ENCODE peak calls at places on chromosomes 12 and 14, in seven cellular contexts. One of them, this sample, is unnamed.

GRCh38 chr12:79155703-79156102 is 291.1 kb downstream of the SYT1 start:
- DNase-seq in body of pancreas: no peak
- DNase-seq in mammary epithelial cell: peak
- DNase-seq in HCT116: no peak
- DNase-seq in A673: no peak
- DNase-seq in colonic mucosa: no peak
- DNase-seq in ovary: no peak
- DNase-seq in this sample: no peak

GRCh38 chr12:111445311-111446043 is 39.8 kb downstream of the SH2B3 start:
- DNase-seq in body of pancreas: peak
- DNase-seq in mammary epithelial cell: no peak
- DNase-seq in HCT116: no peak
- DNase-seq in A673: no peak
- DNase-seq in colonic mucosa: no peak
- DNase-seq in ovary: no peak
- DNase-seq in this sample: no peak

GRCh38 chr12:68530965-68531364 is 79.7 kb upstream of the RAP1B start:
- DNase-seq in body of pancreas: peak
- DNase-seq in mammary epithelial cell: no peak
- DNase-seq in HCT116: no peak
- DNase-seq in A673: peak
- DNase-seq in colonic mucosa: no peak
- DNase-seq in ovary: no peak
- DNase-seq in this sample: no peak

GRCh38 chr12:50200507-50201273 is 33.5 kb upstream of the CERS5 start:
- DNase-seq in body of pancreas: no peak
- DNase-seq in mammary epithelial cell: peak
- DNase-seq in HCT116: no peak
- DNase-seq in A673: no peak
- DNase-seq in colonic mucosa: no peak
- DNase-seq in ovary: no peak
- DNase-seq in this sample: no peak

GRCh38 chr14:63394856-63395255 is 76.1 kb upstream of the GPHB5 start:
- DNase-seq in body of pancreas: no peak
- DNase-seq in mammary epithelial cell: peak
- DNase-seq in HCT116: no peak
- DNase-seq in A673: no peak
- DNase-seq in colonic mucosa: no peak
- DNase-seq in ovary: no peak
- DNase-seq in this sample: no peak

GRCh38 chr12:125954362-125954761 is 889.1 kb downstream of the AACS start:
- DNase-seq in body of pancreas: no peak
- DNase-seq in mammary epithelial cell: no peak
- DNase-seq in HCT116: no peak
- DNase-seq in A673: no peak
- DNase-seq in colonic mucosa: no peak
- DNase-seq in ovary: no peak
- DNase-seq in this sample: no peak

GRCh38 chr14:63076476-63076875 is 31.2 kb upstream of the KCNH5 start:
- DNase-seq in body of pancreas: no peak
- DNase-seq in mammary epithelial cell: peak
- DNase-seq in HCT116: no peak
- DNase-seq in A673: no peak
- DNase-seq in colonic mucosa: no peak
- DNase-seq in ovary: no peak
- DNase-seq in this sample: no peak

GRCh38 chr14:70585221-70585620 is 15.2 kb downstream of the MED6 start:
- DNase-seq in body of pancreas: no peak
- DNase-seq in mammary epithelial cell: peak
- DNase-seq in HCT116: no peak
- DNase-seq in A673: peak
- DNase-seq in colonic mucosa: no peak
- DNase-seq in ovary: no peak
- DNase-seq in this sample: no peak

GRCh38 chr12:76790564-76791552 is 26.9 kb downstream of the ZDHHC17 start:
- DNase-seq in body of pancreas: no peak
- DNase-seq in mammary epithelial cell: no peak
- DNase-seq in HCT116: peak
- DNase-seq in A673: peak
- DNase-seq in colonic mucosa: no peak
- DNase-seq in ovary: no peak
- DNase-seq in this sample: no peak

GRCh38 chr12:94248582-94248981 is 100.2 kb downstream of the PLXNC1 start:
- DNase-seq in body of pancreas: no peak
- DNase-seq in mammary epithelial cell: no peak
- DNase-seq in HCT116: no peak
- DNase-seq in A673: no peak
- DNase-seq in colonic mucosa: no peak
- DNase-seq in ovary: no peak
- DNase-seq in this sample: no peak

GRCh38 chr12:94258593-94258992 is 110.2 kb downstream of the PLXNC1 start:
- DNase-seq in body of pancreas: no peak
- DNase-seq in mammary epithelial cell: no peak
- DNase-seq in HCT116: no peak
- DNase-seq in A673: no peak
- DNase-seq in colonic mucosa: no peak
- DNase-seq in ovary: no peak
- DNase-seq in this sample: no peak

GRCh38 chr12:94255428-94255827 is 107.1 kb downstream of the PLXNC1 start:
- DNase-seq in body of pancreas: no peak
- DNase-seq in mammary epithelial cell: no peak
- DNase-seq in HCT116: no peak
- DNase-seq in A673: no peak
- DNase-seq in colonic mucosa: no peak
- DNase-seq in ovary: no peak
- DNase-seq in this sample: no peak

GRCh38 chr12:94250130-94250529 is 101.8 kb downstream of the PLXNC1 start:
- DNase-seq in body of pancreas: no peak
- DNase-seq in mammary epithelial cell: no peak
- DNase-seq in HCT116: no peak
- DNase-seq in A673: no peak
- DNase-seq in colonic mucosa: no peak
- DNase-seq in ovary: no peak
- DNase-seq in this sample: no peak

GRCh38 chr12:94254270-94254669 is 105.9 kb downstream of the PLXNC1 start:
- DNase-seq in body of pancreas: no peak
- DNase-seq in mammary epithelial cell: no peak
- DNase-seq in HCT116: no peak
- DNase-seq in A673: no peak
- DNase-seq in colonic mucosa: no peak
- DNase-seq in ovary: no peak
- DNase-seq in this sample: no peak
- H3K4me3 ChIP-seq in body of pancreas: no peak
- H3K4me3 ChIP-seq in mammary epithelial cell: no peak
- H3K4me3 ChIP-seq in HCT116: no peak
- H3K4me3 ChIP-seq in A673: no peak
- H3K4me3 ChIP-seq in colonic mucosa: no peak
- H3K4me3 ChIP-seq in ovary: no peak
- H3K4me3 ChIP-seq in this sample: no peak

GRCh38 chr14:103223818-103224352 is 100.6 kb downstream of the TNFAIP2 start:
- DNase-seq in body of pancreas: no peak
- DNase-seq in mammary epithelial cell: no peak
- DNase-seq in HCT116: no peak
- DNase-seq in A673: no peak
- DNase-seq in colonic mucosa: no peak
- DNase-seq in ovary: no peak
- DNase-seq in this sample: no peak

GRCh38 chr14:103217538-103217937 is 94.3 kb downstream of the TNFAIP2 start:
- DNase-seq in body of pancreas: no peak
- DNase-seq in mammary epithelial cell: no peak
- DNase-seq in HCT116: no peak
- DNase-seq in A673: no peak
- DNase-seq in colonic mucosa: no peak
- DNase-seq in ovary: no peak
- DNase-seq in this sample: no peak

GRCh38 chr14:103220134-103220981 is 97.1 kb downstream of the TNFAIP2 start:
- DNase-seq in body of pancreas: no peak
- DNase-seq in mammary epithelial cell: no peak
- DNase-seq in HCT116: no peak
- DNase-seq in A673: no peak
- DNase-seq in colonic mucosa: no peak
- DNase-seq in ovary: no peak
- DNase-seq in this sample: peak

GRCh38 chr14:103221781-103222358 is 98.6 kb downstream of the TNFAIP2 start:
- DNase-seq in body of pancreas: no peak
- DNase-seq in mammary epithelial cell: no peak
- DNase-seq in HCT116: no peak
- DNase-seq in A673: no peak
- DNase-seq in colonic mucosa: no peak
- DNase-seq in ovary: no peak
- DNase-seq in this sample: peak

DNA sequence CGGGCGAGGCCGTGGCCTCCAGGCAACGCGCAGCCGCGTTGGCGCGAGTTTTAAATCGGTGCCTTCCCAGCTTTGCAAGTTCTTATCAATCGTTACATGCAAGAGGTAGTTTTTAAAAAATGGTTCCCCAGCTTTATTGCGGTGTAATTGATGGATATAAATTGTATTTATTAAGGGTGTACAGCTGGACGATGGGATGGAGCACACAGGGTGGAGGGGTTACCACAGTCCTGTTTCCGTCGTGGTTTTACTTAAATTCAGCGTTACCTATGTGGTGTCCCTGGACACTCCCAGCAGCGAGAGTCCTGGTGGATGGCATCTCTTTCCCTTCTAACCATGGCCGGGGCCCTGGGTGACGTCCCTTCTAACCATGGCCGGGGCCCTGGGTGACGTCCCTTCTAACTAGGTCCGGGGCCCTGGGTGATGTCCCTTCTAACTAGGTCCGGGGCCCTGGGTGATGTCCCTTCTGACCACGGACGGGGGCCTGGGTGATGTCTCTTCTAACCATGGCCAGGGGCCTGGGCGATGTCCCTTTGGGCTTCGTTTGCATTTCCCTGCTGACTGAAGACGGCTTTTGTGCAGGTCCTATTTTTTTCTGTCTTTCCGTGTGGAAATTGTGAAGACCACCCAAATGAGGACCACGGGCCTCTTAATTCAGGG is 97.9 kb downstream of the TNFAIP2 start:
- DNase-seq in body of pancreas: no peak
- DNase-seq in mammary epithelial cell: no peak
- DNase-seq in HCT116: no peak
- DNase-seq in A673: no peak
- DNase-seq in colonic mucosa: no peak
- DNase-seq in ovary: no peak
- DNase-seq in this sample: no peak
- H3K4me3 ChIP-seq in body of pancreas: no peak
- H3K4me3 ChIP-seq in mammary epithelial cell: peak
- H3K4me3 ChIP-seq in HCT116: no peak
- H3K4me3 ChIP-seq in A673: peak
- H3K4me3 ChIP-seq in colonic mucosa: peak
- H3K4me3 ChIP-seq in ovary: peak
- H3K4me3 ChIP-seq in this sample: peak

GRCh38 chr14:100677152-100677924 is 49.4 kb upstream of the DLK1 start:
- DNase-seq in body of pancreas: peak
- DNase-seq in mammary epithelial cell: no peak
- DNase-seq in HCT116: no peak
- DNase-seq in A673: peak
- DNase-seq in colonic mucosa: no peak
- DNase-seq in ovary: peak
- DNase-seq in this sample: peak
- H3K4me3 ChIP-seq in body of pancreas: no peak
- H3K4me3 ChIP-seq in mammary epithelial cell: no peak
- H3K4me3 ChIP-seq in HCT116: no peak
- H3K4me3 ChIP-seq in A673: no peak
- H3K4me3 ChIP-seq in colonic mucosa: no peak
- H3K4me3 ChIP-seq in ovary: no peak
- H3K4me3 ChIP-seq in this sample: no peak

GRCh38 chr14:102901633-102902032 is 20.8 kb upstream of the AMN start:
- DNase-seq in body of pancreas: no peak
- DNase-seq in mammary epithelial cell: no peak
- DNase-seq in HCT116: no peak
- DNase-seq in A673: no peak
- DNase-seq in colonic mucosa: no peak
- DNase-seq in ovary: no peak
- DNase-seq in this sample: no peak
- H3K4me3 ChIP-seq in body of pancreas: no peak
- H3K4me3 ChIP-seq in mammary epithelial cell: no peak
- H3K4me3 ChIP-seq in HCT116: no peak
- H3K4me3 ChIP-seq in A673: no peak
- H3K4me3 ChIP-seq in colonic mucosa: no peak
- H3K4me3 ChIP-seq in ovary: no peak
- H3K4me3 ChIP-seq in this sample: no peak

DNA sequence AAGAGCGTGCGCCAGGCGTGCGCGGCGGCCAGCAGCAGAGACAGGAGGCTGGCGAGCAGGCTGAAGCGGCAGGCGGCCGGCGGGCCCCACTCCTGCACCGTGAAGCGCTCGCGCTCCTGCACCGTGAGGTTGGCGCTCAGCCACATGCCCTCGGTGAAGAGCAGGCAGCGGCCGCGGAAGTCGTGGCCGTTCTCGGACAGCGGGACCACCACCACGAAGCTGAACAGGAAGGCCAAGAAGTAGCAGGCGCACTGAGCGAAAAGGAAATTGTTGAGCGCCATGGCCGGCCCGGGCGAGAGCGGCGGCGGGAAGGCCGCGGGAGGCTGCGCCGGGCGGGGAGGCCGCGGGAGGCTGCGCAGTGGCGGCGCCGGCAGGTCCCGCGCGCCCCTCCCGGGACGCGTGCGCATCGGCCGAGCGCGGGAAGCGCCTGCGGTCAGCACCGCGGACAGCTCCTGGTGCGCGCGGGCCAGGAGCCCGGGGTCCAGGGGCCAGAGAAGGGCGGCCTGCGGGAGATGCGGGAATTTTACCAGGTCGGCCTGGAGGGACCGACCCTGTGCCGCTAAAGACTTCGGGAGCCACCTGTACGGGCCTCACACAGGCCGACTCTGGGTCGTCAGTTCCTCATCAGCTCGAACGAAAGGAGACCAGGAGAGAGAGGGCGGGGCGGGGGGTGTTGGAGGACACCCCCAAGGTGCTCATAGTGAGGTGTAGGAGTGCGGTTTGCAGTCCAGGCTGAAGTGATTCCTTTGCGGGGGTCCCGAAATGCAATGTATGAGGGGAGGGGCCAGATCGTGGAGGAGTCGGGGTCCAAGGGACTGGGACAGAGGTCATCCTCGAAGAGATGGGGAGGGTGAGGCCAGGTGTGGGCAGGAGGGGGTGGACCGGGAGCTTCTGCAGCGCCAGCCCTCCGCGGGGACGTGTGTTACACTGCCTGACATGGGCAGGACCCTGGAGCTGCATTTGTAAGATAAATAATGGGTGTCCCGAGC is at the start of gene TMEM179:
- DNase-seq in body of pancreas: peak
- DNase-seq in mammary epithelial cell: peak
- DNase-seq in HCT116: no peak
- DNase-seq in A673: peak
- DNase-seq in colonic mucosa: no peak
- DNase-seq in ovary: no peak
- DNase-seq in this sample: no peak
- H3K4me3 ChIP-seq in body of pancreas: no peak
- H3K4me3 ChIP-seq in mammary epithelial cell: no peak
- H3K4me3 ChIP-seq in HCT116: no peak
- H3K4me3 ChIP-seq in A673: no peak
- H3K4me3 ChIP-seq in colonic mucosa: no peak
- H3K4me3 ChIP-seq in ovary: no peak
- H3K4me3 ChIP-seq in this sample: no peak

GRCh38 chr12:124386661-124387509 is 92.0 kb downstream of the RFLNA start:
- DNase-seq in body of pancreas: peak
- DNase-seq in mammary epithelial cell: no peak
- DNase-seq in HCT116: no peak
- DNase-seq in A673: no peak
- DNase-seq in colonic mucosa: no peak
- DNase-seq in ovary: no peak
- DNase-seq in this sample: no peak
- H3K4me3 ChIP-seq in body of pancreas: no peak
- H3K4me3 ChIP-seq in mammary epithelial cell: no peak
- H3K4me3 ChIP-seq in HCT116: peak
- H3K4me3 ChIP-seq in A673: no peak
- H3K4me3 ChIP-seq in colonic mucosa: no peak
- H3K4me3 ChIP-seq in ovary: peak
- H3K4me3 ChIP-seq in this sample: peak